ENCODE peak calls at places on chromosomes 11 and 22, in seven cellular contexts. One of them, this sample, is unnamed.
A peak's percentile ranks its signal among the peaks of the same experiment; 100 is the strongest.

GRCh38 chr11:62830904-62831519 is 839 bp downstream of the STX5 start:
- DNase-seq in stimulated activated CD4-positive, alpha-beta T cell treated with anti-CD3 and anti-CD28 coated beads, Interleukin-15, amount 100 ng/mL, for 24 hours: no peak
- DNase-seq in activated CD4-positive, CD25-positive, alpha-beta regulatory T cell: no peak
- DNase-seq in right atrium auricular region: no peak
- DNase-seq in fibroblast of lung: no peak
- DNase-seq in C1 segment of cervical spinal cord: no peak
- DNase-seq in fibroblast of pulmonary artery: no peak
- DNase-seq in this sample: no peak

GRCh38 chr11:130209944-130210854 is 50.6 kb downstream of the ST14 start:
- DNase-seq in fibroblast of lung: no peak
- DNase-seq in stimulated activated CD4-positive, alpha-beta T cell treated with anti-CD3 and anti-CD28 coated beads, Interleukin-15, amount 100 ng/mL, for 24 hours: no peak
- DNase-seq in activated CD4-positive, CD25-positive, alpha-beta regulatory T cell: no peak
- DNase-seq in C1 segment of cervical spinal cord: no peak
- DNase-seq in right atrium auricular region: peak; percentile 54
- DNase-seq in fibroblast of pulmonary artery: no peak
- DNase-seq in this sample: no peak

GRCh38 chr11:71305041-71305440 is 52.7 kb upstream of the SHANK2 start:
- DNase-seq in fibroblast of lung: no peak
- DNase-seq in fibroblast of pulmonary artery: no peak
- DNase-seq in activated CD4-positive, CD25-positive, alpha-beta regulatory T cell: no peak
- DNase-seq in C1 segment of cervical spinal cord: no peak
- DNase-seq in stimulated activated CD4-positive, alpha-beta T cell treated with anti-CD3 and anti-CD28 coated beads, Interleukin-15, amount 100 ng/mL, for 24 hours: no peak
- DNase-seq in right atrium auricular region: peak; percentile 40
- DNase-seq in this sample: no peak

GRCh38 chr11:102599642-102600261 is 25.4 kb downstream of the MMP20 start:
- DNase-seq in right atrium auricular region: no peak
- DNase-seq in fibroblast of lung: peak; percentile 96
- DNase-seq in activated CD4-positive, CD25-positive, alpha-beta regulatory T cell: no peak
- DNase-seq in fibroblast of pulmonary artery: peak; percentile 88
- DNase-seq in stimulated activated CD4-positive, alpha-beta T cell treated with anti-CD3 and anti-CD28 coated beads, Interleukin-15, amount 100 ng/mL, for 24 hours: peak; percentile 20
- DNase-seq in C1 segment of cervical spinal cord: no peak
- DNase-seq in this sample: no peak

GRCh38 chr11:131723088-131723487 is 352.7 kb downstream of the NTM start:
- DNase-seq in activated CD4-positive, CD25-positive, alpha-beta regulatory T cell: no peak
- DNase-seq in fibroblast of lung: no peak
- DNase-seq in stimulated activated CD4-positive, alpha-beta T cell treated with anti-CD3 and anti-CD28 coated beads, Interleukin-15, amount 100 ng/mL, for 24 hours: no peak
- DNase-seq in right atrium auricular region: no peak
- DNase-seq in fibroblast of pulmonary artery: peak; percentile 16
- DNase-seq in C1 segment of cervical spinal cord: no peak
- DNase-seq in this sample: no peak

GRCh38 chr22:44895296-44896055 is 114.3 kb downstream of the PHF21B start:
- DNase-seq in stimulated activated CD4-positive, alpha-beta T cell treated with anti-CD3 and anti-CD28 coated beads, Interleukin-15, amount 100 ng/mL, for 24 hours: no peak
- DNase-seq in right atrium auricular region: no peak
- DNase-seq in activated CD4-positive, CD25-positive, alpha-beta regulatory T cell: no peak
- DNase-seq in fibroblast of lung: no peak
- DNase-seq in fibroblast of pulmonary artery: no peak
- DNase-seq in C1 segment of cervical spinal cord: no peak
- DNase-seq in this sample: no peak

GRCh38 chr22:39556970-39557811 is 13.4 kb upstream of the CACNA1I start:
- DNase-seq in stimulated activated CD4-positive, alpha-beta T cell treated with anti-CD3 and anti-CD28 coated beads, Interleukin-15, amount 100 ng/mL, for 24 hours: peak; percentile 65
- DNase-seq in fibroblast of pulmonary artery: no peak
- DNase-seq in C1 segment of cervical spinal cord: no peak
- DNase-seq in right atrium auricular region: no peak
- DNase-seq in fibroblast of lung: peak; percentile 14
- DNase-seq in activated CD4-positive, CD25-positive, alpha-beta regulatory T cell: no peak
- DNase-seq in this sample: no peak

GRCh38 chr11:111620518-111620917 is 18.3 kb downstream of the SIK2 start:
- DNase-seq in stimulated activated CD4-positive, alpha-beta T cell treated with anti-CD3 and anti-CD28 coated beads, Interleukin-15, amount 100 ng/mL, for 24 hours: no peak
- DNase-seq in C1 segment of cervical spinal cord: no peak
- DNase-seq in right atrium auricular region: no peak
- DNase-seq in activated CD4-positive, CD25-positive, alpha-beta regulatory T cell: no peak
- DNase-seq in fibroblast of pulmonary artery: no peak
- DNase-seq in fibroblast of lung: no peak
- DNase-seq in this sample: no peak

GRCh38 chr11:13861411-13861810 is 101.1 kb upstream of the SPON1 start:
- DNase-seq in fibroblast of pulmonary artery: no peak
- DNase-seq in fibroblast of lung: no peak
- DNase-seq in stimulated activated CD4-positive, alpha-beta T cell treated with anti-CD3 and anti-CD28 coated beads, Interleukin-15, amount 100 ng/mL, for 24 hours: no peak
- DNase-seq in activated CD4-positive, CD25-positive, alpha-beta regulatory T cell: no peak
- DNase-seq in C1 segment of cervical spinal cord: no peak
- DNase-seq in right atrium auricular region: no peak
- DNase-seq in this sample: no peak

GRCh38 chr22:30408388-30409101 is 11.7 kb downstream of the SEC14L2 start:
- DNase-seq in stimulated activated CD4-positive, alpha-beta T cell treated with anti-CD3 and anti-CD28 coated beads, Interleukin-15, amount 100 ng/mL, for 24 hours: no peak
- DNase-seq in C1 segment of cervical spinal cord: no peak
- DNase-seq in fibroblast of pulmonary artery: peak; percentile 33
- DNase-seq in right atrium auricular region: no peak
- DNase-seq in activated CD4-positive, CD25-positive, alpha-beta regulatory T cell: no peak
- DNase-seq in fibroblast of lung: peak; percentile 73
- DNase-seq in this sample: peak; percentile 18

GRCh38 chr22:41193829-41194228 is 11.3 kb upstream of the L3MBTL2 start:
- DNase-seq in right atrium auricular region: no peak
- DNase-seq in fibroblast of pulmonary artery: no peak
- DNase-seq in activated CD4-positive, CD25-positive, alpha-beta regulatory T cell: no peak
- DNase-seq in fibroblast of lung: no peak
- DNase-seq in C1 segment of cervical spinal cord: no peak
- DNase-seq in stimulated activated CD4-positive, alpha-beta T cell treated with anti-CD3 and anti-CD28 coated beads, Interleukin-15, amount 100 ng/mL, for 24 hours: no peak
- DNase-seq in this sample: no peak

GRCh38 chr11:69662021-69662698 is 13.0 kb downstream of the LTO1 start:
- DNase-seq in activated CD4-positive, CD25-positive, alpha-beta regulatory T cell: no peak
- DNase-seq in fibroblast of pulmonary artery: no peak
- DNase-seq in fibroblast of lung: no peak
- DNase-seq in C1 segment of cervical spinal cord: no peak
- DNase-seq in right atrium auricular region: no peak
- DNase-seq in stimulated activated CD4-positive, alpha-beta T cell treated with anti-CD3 and anti-CD28 coated beads, Interleukin-15, amount 100 ng/mL, for 24 hours: no peak
- DNase-seq in this sample: no peak